ENCODE peak calls at places on chromosomes 12 and 14, in four cellular contexts. D is IMR-90, L is H1, H is H9. Y is an unnamed sample.

GRCh38 chr12:121135320-121135719 is 2.6 kb downstream of the P2RX7 start:
- DNase-seq in D (no peak), L (no peak), H (no peak), Y (no peak)

GRCh38 chr14:89249296-89249565 is 167.8 kb downstream of the FOXN3 start:
- DNase-seq in D (peak), L (no peak), H (peak), Y (peak)

GRCh38 chr12:49014547-49014946 is 4.0 kb downstream of the PRKAG1 start:
- DNase-seq in L (no peak), H (no peak), D (peak), Y (no peak)

GRCh38 chr12:6765634-6766581 is at the start of gene PTMS:
- DNase-seq in D (peak), L (peak), H (peak), Y (peak)

GRCh38 chr12:51087818-51088217 is 4.4 kb upstream of the CSRNP2 start:
- DNase-seq in L (no peak), H (no peak), D (no peak), Y (no peak)

GRCh38 chr12:109098142-109098652 is 800 bp downstream of the UNG start:
- DNase-seq in D (peak), L (no peak), H (no peak), Y (no peak)

GRCh38 chr12:88810806-88811205 is 230.5 kb upstream of the KITLG start:
- DNase-seq in L (no peak), H (no peak), D (peak), Y (no peak)

GRCh38 chr14:105162374-105162979 is 6.1 kb downstream of the JAG2 start:
- DNase-seq in H (no peak), L (no peak), D (no peak), Y (peak)

GRCh38 chr12:106981781-106982180 is 5.2 kb downstream of the MTERF2 start:
- DNase-seq in L (no peak), D (peak), H (no peak), Y (no peak)

GRCh38 chr12:93766802-93767523 is 89.8 kb downstream of the CRADD start:
- DNase-seq in L (no peak), H (no peak), D (peak), Y (peak)

GRCh38 chr12:127025545-127025944 is 1241.4 kb upstream of the TMEM132C start:
- DNase-seq in L (no peak), H (no peak), D (no peak), Y (no peak)

GRCh38 chr14:41782488-41782887 is 175.8 kb downstream of the LRFN5 start:
- DNase-seq in L (no peak), D (no peak), H (no peak), Y (no peak)

GRCh38 chr14:104284107-104284592 is 145.8 kb downstream of the KIF26A start:
- DNase-seq in D (no peak), L (no peak), H (peak), Y (no peak)

GRCh38 chr12:122423258-122424165 is 1.0 kb upstream of the CLIP1 start:
- DNase-seq in D (peak), H (peak), L (peak), Y (peak)

GRCh38 chr14:66508846-66509621 is 1.1 kb downstream of the GPHN start:
- DNase-seq in L (peak), D (peak), H (peak), Y (peak)

GRCh38 chr12:90124289-90124688 is 415.7 kb upstream of the ATP2B1 start:
- DNase-seq in D (no peak), L (no peak), H (no peak), Y (no peak)

GRCh38 chr12:40970320-40970907 is 217.7 kb upstream of the PDZRN4 start:
- DNase-seq in D (no peak), H (no peak), L (no peak), Y (peak)

GRCh38 chr14:91138511-91139359 is 24.9 kb downstream of the DGLUCY start:
- DNase-seq in H (peak), L (peak), D (no peak), Y (peak)

GRCh38 chr12:110436231-110436630 is 13.9 kb downstream of the ARPC3 start:
- DNase-seq in L (no peak), H (no peak), D (peak), Y (no peak)

GRCh38 chr12:89390802-89391673 is 38.7 kb upstream of the DUSP6 start:
- DNase-seq in H (no peak), L (no peak), D (peak), Y (no peak)

GRCh38 chr14:84084056-84084590 is 1445.8 kb upstream of the FLRT2 start:
- DNase-seq in H (no peak), D (no peak), L (no peak), Y (peak)

GRCh38 chr12:85642810-85643209 is 193.4 kb downstream of the RASSF9 start:
- DNase-seq in L (no peak), H (no peak), D (peak), Y (peak)

GRCh38 chr12:76111209-76111749 is 26.8 kb upstream of the NAP1L1 start:
- DNase-seq in L (no peak), H (no peak), D (no peak), Y (no peak)

GRCh38 chr14:104678346-104678745 is 11.1 kb upstream of the INF2 start:
- DNase-seq in H (no peak), D (peak), L (peak), Y (peak)

GRCh38 chr12:57583008-57583831 is 7.8 kb upstream of the PIP4K2C start:
- DNase-seq in H (peak), D (peak), L (peak), Y (peak)

GRCh38 chr12:104136577-104136976 is 1.4 kb downstream of the NFYB start:
- DNase-seq in H (no peak), L (no peak), D (peak), Y (no peak)

GRCh38 chr14:44444454-44444853 is 62.6 kb downstream of the FSCB start:
- DNase-seq in L (no peak), H (no peak), D (no peak), Y (no peak)

GRCh38 chr14:68377459-68377858 is 415.4 kb downstream of the ZFP36L1 start:
- DNase-seq in H (no peak), D (peak), L (no peak), Y (peak)

GRCh38 chr14:69582829-69583228 is 8.2 kb upstream of the CCDC177 start:
- DNase-seq in H (no peak), D (no peak), L (no peak), Y (no peak)

GRCh38 chr14:69584389-69584788 is 9.7 kb upstream of the CCDC177 start:
- DNase-seq in L (no peak), D (no peak), H (no peak), Y (no peak)

GRCh38 chr14:69582207-69582606 is 7.5 kb upstream of the CCDC177 start:
- DNase-seq in L (no peak), D (peak), H (no peak), Y (no peak)

GRCh38 chr14:69586420-69586819 is 11.7 kb upstream of the CCDC177 start:
- DNase-seq in L (no peak), H (no peak), D (no peak), Y (no peak)

GRCh38 chr14:69587389-69587788 is 12.7 kb upstream of the CCDC177 start:
- DNase-seq in L (no peak), D (no peak), H (no peak), Y (no peak)
- H3K9ac ChIP-seq in L (no peak), D (no peak), H (no peak), Y (no peak)

GRCh38 chr14:96307434-96307833 is 51.4 kb downstream of the BDKRB1 start:
- DNase-seq in H (no peak), D (no peak), L (no peak), Y (peak)

GRCh38 chr14:96304956-96305355 is 48.9 kb downstream of the BDKRB1 start:
- DNase-seq in D (no peak), H (peak), L (peak), Y (peak)

GRCh38 chr14:96303981-96304380 is 48.0 kb downstream of the BDKRB1 start:
- DNase-seq in H (no peak), D (no peak), L (no peak), Y (no peak)

GRCh38 chr14:96309128-96309906 is 53.3 kb downstream of the BDKRB1 start:
- DNase-seq in H (no peak), L (no peak), D (no peak), Y (no peak)

GRCh38 chr14:96309907-96310330 is 53.2 kb downstream of the ATG2B start:
- DNase-seq in D (peak), H (no peak), L (no peak), Y (no peak)
- H4K5ac ChIP-seq in D (no peak), H (no peak), L (no peak), Y (no peak)

DNA sequence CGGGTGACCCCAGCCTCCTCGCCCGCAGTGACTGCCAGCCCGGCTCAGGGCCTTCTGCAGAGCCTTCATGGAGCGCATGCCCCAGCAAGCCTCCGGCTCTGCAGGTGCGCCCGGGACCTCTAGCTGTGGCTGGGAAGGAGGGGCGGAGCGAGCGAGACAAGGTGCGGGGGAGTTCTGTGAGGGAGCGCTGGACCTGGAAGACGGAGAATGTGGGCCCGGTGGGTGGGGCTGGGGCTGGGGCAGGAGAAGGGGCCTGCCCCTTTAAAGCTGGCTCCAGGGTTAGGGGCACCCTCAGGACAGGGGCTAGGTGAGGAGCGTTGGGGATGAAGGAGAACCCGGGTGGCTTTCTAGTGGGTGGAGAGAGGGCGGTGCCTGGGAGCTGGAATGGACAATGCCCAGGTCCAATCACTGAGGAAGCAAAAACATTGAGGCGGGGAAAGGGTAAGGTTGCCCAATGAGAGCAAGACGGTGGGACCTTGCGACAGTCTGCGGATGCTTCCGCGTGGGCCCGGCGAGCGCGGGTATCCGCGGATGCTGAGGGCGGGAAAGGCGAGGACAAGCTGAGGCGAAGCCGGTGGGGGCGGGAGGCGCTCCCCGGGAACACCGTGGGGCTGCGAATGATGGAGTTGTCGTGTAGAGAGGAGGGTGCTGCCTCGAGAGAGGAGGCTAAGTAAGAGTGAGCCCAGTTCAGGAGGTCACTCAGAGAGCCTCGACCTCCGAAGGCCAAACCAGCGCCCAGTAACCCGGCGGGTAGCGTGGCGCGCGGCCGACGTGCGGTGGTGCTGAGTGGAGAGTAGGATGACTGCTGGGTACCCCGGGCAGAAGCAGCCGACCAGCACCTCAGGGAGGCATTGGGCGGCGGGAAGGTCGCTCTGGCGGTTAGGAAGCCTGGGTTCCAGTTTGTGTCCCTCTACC is at the start of gene GLS2:
- DNase-seq in D (peak), H (peak), L (peak), Y (peak)
- H3K9ac ChIP-seq in D (peak), H (peak), L (peak), Y (peak)

GRCh38 chr12:113236539-113237354 is 15.5 kb downstream of the TPCN1 start:
- DNase-seq in H (no peak), D (no peak), L (no peak), Y (no peak)
- H4K5ac ChIP-seq in H (no peak), D (no peak), L (no peak), Y (no peak)

GRCh38 chr14:51654549-51654879 is 2.8 kb downstream of the FRMD6 start:
- DNase-seq in L (no peak), D (no peak), H (no peak), Y (no peak)
- H3K9ac ChIP-seq in L (no peak), D (peak), H (no peak), Y (no peak)

GRCh38 chr14:95953111-95953724 is 76.6 kb downstream of the TUNAR start:
- DNase-seq in H (no peak), L (peak), D (no peak), Y (peak)
- H4K5ac ChIP-seq in H (no peak), L (no peak), D (no peak), Y (no peak)

DNA sequence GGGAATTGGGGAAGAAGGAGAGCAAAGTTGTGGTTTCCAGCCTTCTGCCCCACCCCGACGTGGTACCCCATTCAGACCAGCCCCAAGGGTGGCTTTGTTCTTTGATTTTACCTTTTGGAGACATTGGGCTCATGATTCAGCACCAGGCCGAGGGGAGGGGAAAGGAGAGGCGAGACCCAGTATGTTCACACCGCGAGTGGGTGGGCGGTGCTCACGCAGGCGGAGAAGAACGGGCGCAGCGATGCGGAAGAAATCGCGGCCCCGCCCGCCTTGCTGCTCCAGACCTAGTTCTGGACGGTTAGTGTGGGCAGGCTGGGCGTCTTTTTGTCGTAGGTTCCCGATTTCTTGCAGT is 960 bp downstream of the ATL1 start:
- DNase-seq in H (peak), D (peak), L (peak), Y (peak)
- H3K9ac ChIP-seq in H (peak), D (peak), L (peak), Y (peak)

GRCh38 chr12:52980773-52981423 is 25.4 kb upstream of the EIF4B start:
- DNase-seq in D (peak), H (peak), L (peak), Y (peak)

GRCh38 chr12:52980096-52980694 is 26.1 kb upstream of the EIF4B start:
- DNase-seq in H (no peak), L (no peak), D (no peak), Y (peak)

GRCh38 chr12:52988933-52989332 is 17.3 kb upstream of the EIF4B start:
- DNase-seq in H (no peak), D (no peak), L (no peak), Y (no peak)

DNA sequence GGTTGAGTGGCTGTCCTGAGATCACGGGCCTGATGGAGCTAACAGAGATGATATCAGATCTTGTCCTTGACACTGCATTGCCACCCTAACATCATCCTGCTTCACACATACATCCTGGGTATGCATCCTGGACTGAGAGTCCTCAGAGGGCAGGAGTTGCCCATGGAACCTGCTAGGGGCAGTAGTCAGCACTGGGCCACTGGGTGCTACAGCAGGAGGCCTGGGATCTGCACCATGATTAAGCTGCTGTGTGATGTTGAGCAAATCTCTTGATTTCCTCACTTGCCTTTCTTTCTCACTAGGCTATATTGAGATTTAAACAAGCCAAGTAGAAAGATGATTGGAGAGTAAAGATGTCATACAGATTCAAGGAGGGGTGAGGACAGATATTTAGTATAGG is 22.1 kb upstream of the EIF4B start:
- DNase-seq in H (no peak), D (no peak), L (no peak), Y (no peak)
- H4K5ac ChIP-seq in H (no peak), D (no peak), L (no peak), Y (no peak)